ENCODE peak calls at places on chromosome 9, in six cellular contexts. One of them, this sample, is unnamed.

GRCh38 chr9:70438341-70438924 is 24.0 kb upstream of the KLF9 start:
- DNase-seq in fibroblast of mammary gland: peak
- DNase-seq in GM12865: no peak
- DNase-seq in suprapubic skin: no peak
- DNase-seq in CD8-positive, alpha-beta memory T cell: no peak
- DNase-seq in naive thymus-derived CD4-positive, alpha-beta T cell: no peak
- DNase-seq in this sample: no peak

GRCh38 chr9:129166962-129167557 is 11.0 kb downstream of the IER5L start:
- DNase-seq in fibroblast of mammary gland: peak
- DNase-seq in naive thymus-derived CD4-positive, alpha-beta T cell: no peak
- DNase-seq in CD8-positive, alpha-beta memory T cell: no peak
- DNase-seq in suprapubic skin: peak
- DNase-seq in GM12865: no peak
- DNase-seq in this sample: peak

GRCh38 chr9:71716138-71716909 is 52.0 kb downstream of the CEMIP2 start:
- DNase-seq in GM12865: no peak
- DNase-seq in naive thymus-derived CD4-positive, alpha-beta T cell: no peak
- DNase-seq in suprapubic skin: no peak
- DNase-seq in fibroblast of mammary gland: peak
- DNase-seq in CD8-positive, alpha-beta memory T cell: no peak
- DNase-seq in this sample: no peak

GRCh38 chr9:18194316-18194715 is 279.6 kb upstream of the ADAMTSL1 start:
- DNase-seq in fibroblast of mammary gland: no peak
- DNase-seq in suprapubic skin: no peak
- DNase-seq in CD8-positive, alpha-beta memory T cell: no peak
- DNase-seq in GM12865: no peak
- DNase-seq in naive thymus-derived CD4-positive, alpha-beta T cell: no peak
- DNase-seq in this sample: no peak

GRCh38 chr9:74122661-74123060 is 374.5 kb upstream of the RORB start:
- DNase-seq in suprapubic skin: no peak
- DNase-seq in naive thymus-derived CD4-positive, alpha-beta T cell: no peak
- DNase-seq in GM12865: no peak
- DNase-seq in CD8-positive, alpha-beta memory T cell: no peak
- DNase-seq in fibroblast of mammary gland: no peak
- DNase-seq in this sample: no peak

GRCh38 chr9:3238241-3238640 is 287.6 kb downstream of the RFX3 start:
- DNase-seq in CD8-positive, alpha-beta memory T cell: no peak
- DNase-seq in suprapubic skin: no peak
- DNase-seq in GM12865: no peak
- DNase-seq in fibroblast of mammary gland: peak
- DNase-seq in naive thymus-derived CD4-positive, alpha-beta T cell: no peak
- DNase-seq in this sample: no peak

GRCh38 chr9:20636883-20637440 is 14.7 kb upstream of the MLLT3 start:
- DNase-seq in fibroblast of mammary gland: no peak
- DNase-seq in naive thymus-derived CD4-positive, alpha-beta T cell: no peak
- DNase-seq in GM12865: no peak
- DNase-seq in CD8-positive, alpha-beta memory T cell: no peak
- DNase-seq in suprapubic skin: no peak
- DNase-seq in this sample: no peak

GRCh38 chr9:38641985-38642864 is 21.8 kb upstream of the ANKRD18A start:
- DNase-seq in CD8-positive, alpha-beta memory T cell: no peak
- DNase-seq in suprapubic skin: no peak
- DNase-seq in naive thymus-derived CD4-positive, alpha-beta T cell: no peak
- DNase-seq in GM12865: peak
- DNase-seq in fibroblast of mammary gland: peak
- DNase-seq in this sample: no peak

GRCh38 chr9:91202757-91203283 is 158.9 kb downstream of the AUH start:
- DNase-seq in suprapubic skin: no peak
- DNase-seq in naive thymus-derived CD4-positive, alpha-beta T cell: no peak
- DNase-seq in fibroblast of mammary gland: no peak
- DNase-seq in CD8-positive, alpha-beta memory T cell: no peak
- DNase-seq in GM12865: no peak
- DNase-seq in this sample: no peak

GRCh38 chr9:136982232-136983051 is at the start of gene LCNL1:
- DNase-seq in CD8-positive, alpha-beta memory T cell: no peak
- DNase-seq in GM12865: no peak
- DNase-seq in fibroblast of mammary gland: no peak
- DNase-seq in suprapubic skin: no peak
- DNase-seq in naive thymus-derived CD4-positive, alpha-beta T cell: no peak
- DNase-seq in this sample: no peak

GRCh38 chr9:137694236-137694959 is 75.6 kb downstream of the EHMT1 start:
- DNase-seq in suprapubic skin: no peak
- DNase-seq in CD8-positive, alpha-beta memory T cell: no peak
- DNase-seq in naive thymus-derived CD4-positive, alpha-beta T cell: no peak
- DNase-seq in fibroblast of mammary gland: no peak
- DNase-seq in GM12865: no peak
- DNase-seq in this sample: no peak

GRCh38 chr9:908806-909205 is 67.3 kb downstream of the DMRT1 start:
- DNase-seq in fibroblast of mammary gland: no peak
- DNase-seq in CD8-positive, alpha-beta memory T cell: no peak
- DNase-seq in suprapubic skin: no peak
- DNase-seq in naive thymus-derived CD4-positive, alpha-beta T cell: no peak
- DNase-seq in GM12865: no peak
- DNase-seq in this sample: no peak

GRCh38 chr9:84597131-84597530 is 72.4 kb upstream of the NTRK2 start:
- DNase-seq in CD8-positive, alpha-beta memory T cell: no peak
- DNase-seq in naive thymus-derived CD4-positive, alpha-beta T cell: no peak
- DNase-seq in GM12865: peak
- DNase-seq in fibroblast of mammary gland: no peak
- DNase-seq in suprapubic skin: no peak
- DNase-seq in this sample: no peak

GRCh38 chr9:128523199-128523925 is 18.8 kb downstream of the GLE1 start:
- DNase-seq in CD8-positive, alpha-beta memory T cell: no peak
- DNase-seq in naive thymus-derived CD4-positive, alpha-beta T cell: no peak
- DNase-seq in fibroblast of mammary gland: peak
- DNase-seq in GM12865: no peak
- DNase-seq in suprapubic skin: no peak
- DNase-seq in this sample: no peak

GRCh38 chr9:95268681-95269080 is 48.8 kb downstream of the FANCC start:
- DNase-seq in fibroblast of mammary gland: peak
- DNase-seq in naive thymus-derived CD4-positive, alpha-beta T cell: no peak
- DNase-seq in suprapubic skin: no peak
- DNase-seq in GM12865: peak
- DNase-seq in CD8-positive, alpha-beta memory T cell: no peak
- DNase-seq in this sample: no peak

GRCh38 chr9:127518091-127518856 is 67.0 kb downstream of the LRSAM1 start:
- DNase-seq in naive thymus-derived CD4-positive, alpha-beta T cell: no peak
- DNase-seq in suprapubic skin: no peak
- DNase-seq in fibroblast of mammary gland: no peak
- DNase-seq in GM12865: peak
- DNase-seq in CD8-positive, alpha-beta memory T cell: no peak
- DNase-seq in this sample: no peak

GRCh38 chr9:95087659-95088242 is 229.8 kb downstream of the FANCC start:
- DNase-seq in GM12865: peak
- DNase-seq in naive thymus-derived CD4-positive, alpha-beta T cell: no peak
- DNase-seq in suprapubic skin: no peak
- DNase-seq in fibroblast of mammary gland: no peak
- DNase-seq in CD8-positive, alpha-beta memory T cell: no peak
- DNase-seq in this sample: no peak

GRCh38 chr9:5446451-5447236 is 3.7 kb upstream of the CD274 start:
- DNase-seq in CD8-positive, alpha-beta memory T cell: no peak
- DNase-seq in suprapubic skin: no peak
- DNase-seq in fibroblast of mammary gland: no peak
- DNase-seq in GM12865: no peak
- DNase-seq in naive thymus-derived CD4-positive, alpha-beta T cell: no peak
- DNase-seq in this sample: no peak

GRCh38 chr9:13181652-13182051 is 97.8 kb downstream of the MPDZ start:
- DNase-seq in fibroblast of mammary gland: no peak
- DNase-seq in naive thymus-derived CD4-positive, alpha-beta T cell: no peak
- DNase-seq in GM12865: no peak
- DNase-seq in suprapubic skin: no peak
- DNase-seq in CD8-positive, alpha-beta memory T cell: no peak
- DNase-seq in this sample: no peak

GRCh38 chr9:91907387-91908292 is 42.4 kb downstream of the ROR2 start:
- DNase-seq in CD8-positive, alpha-beta memory T cell: no peak
- DNase-seq in naive thymus-derived CD4-positive, alpha-beta T cell: no peak
- DNase-seq in GM12865: no peak
- DNase-seq in suprapubic skin: no peak
- DNase-seq in fibroblast of mammary gland: no peak
- DNase-seq in this sample: peak

GRCh38 chr9:126723807-126724172 is 81.0 kb upstream of the ZBTB43 start:
- DNase-seq in suprapubic skin: no peak
- DNase-seq in naive thymus-derived CD4-positive, alpha-beta T cell: no peak
- DNase-seq in fibroblast of mammary gland: no peak
- DNase-seq in GM12865: peak
- DNase-seq in CD8-positive, alpha-beta memory T cell: no peak
- DNase-seq in this sample: no peak

GRCh38 chr9:2018162-2018643 is 3.1 kb downstream of the SMARCA2 start:
- DNase-seq in CD8-positive, alpha-beta memory T cell: no peak
- DNase-seq in GM12865: no peak
- DNase-seq in fibroblast of mammary gland: no peak
- DNase-seq in naive thymus-derived CD4-positive, alpha-beta T cell: peak
- DNase-seq in suprapubic skin: no peak
- DNase-seq in this sample: no peak

GRCh38 chr9:124259273-124260078 is 1.7 kb downstream of the NEK6 start:
- DNase-seq in GM12865: no peak
- DNase-seq in CD8-positive, alpha-beta memory T cell: peak
- DNase-seq in suprapubic skin: no peak
- DNase-seq in fibroblast of mammary gland: peak
- DNase-seq in naive thymus-derived CD4-positive, alpha-beta T cell: no peak
- DNase-seq in this sample: peak

GRCh38 chr9:124500796-124501611 is 6.2 kb downstream of the NR5A1 start:
- DNase-seq in suprapubic skin: no peak
- DNase-seq in CD8-positive, alpha-beta memory T cell: peak
- DNase-seq in fibroblast of mammary gland: peak
- DNase-seq in GM12865: no peak
- DNase-seq in naive thymus-derived CD4-positive, alpha-beta T cell: no peak
- DNase-seq in this sample: no peak

GRCh38 chr9:11144750-11145149 is 531.9 kb upstream of the PTPRD start:
- DNase-seq in CD8-positive, alpha-beta memory T cell: no peak
- DNase-seq in suprapubic skin: no peak
- DNase-seq in naive thymus-derived CD4-positive, alpha-beta T cell: no peak
- DNase-seq in GM12865: no peak
- DNase-seq in fibroblast of mammary gland: no peak
- DNase-seq in this sample: no peak

GRCh38 chr9:88476491-88477271 is 58.3 kb upstream of the NXNL2 start:
- DNase-seq in CD8-positive, alpha-beta memory T cell: no peak
- DNase-seq in GM12865: no peak
- DNase-seq in suprapubic skin: no peak
- DNase-seq in fibroblast of mammary gland: peak
- DNase-seq in naive thymus-derived CD4-positive, alpha-beta T cell: no peak
- DNase-seq in this sample: no peak

GRCh38 chr9:134391319-134392231 is 65.3 kb downstream of the RXRA start:
- DNase-seq in naive thymus-derived CD4-positive, alpha-beta T cell: peak
- DNase-seq in suprapubic skin: no peak
- DNase-seq in CD8-positive, alpha-beta memory T cell: peak
- DNase-seq in fibroblast of mammary gland: no peak
- DNase-seq in GM12865: peak
- DNase-seq in this sample: no peak

GRCh38 chr9:125538092-125538473 is 168.9 kb downstream of the MAPKAP1 start:
- DNase-seq in GM12865: no peak
- DNase-seq in naive thymus-derived CD4-positive, alpha-beta T cell: no peak
- DNase-seq in fibroblast of mammary gland: peak
- DNase-seq in suprapubic skin: no peak
- DNase-seq in CD8-positive, alpha-beta memory T cell: no peak
- DNase-seq in this sample: peak

GRCh38 chr9:99115947-99116543 is 11.1 kb downstream of the TGFBR1 start:
- DNase-seq in suprapubic skin: no peak
- DNase-seq in CD8-positive, alpha-beta memory T cell: no peak
- DNase-seq in naive thymus-derived CD4-positive, alpha-beta T cell: no peak
- DNase-seq in fibroblast of mammary gland: no peak
- DNase-seq in GM12865: no peak
- DNase-seq in this sample: no peak

GRCh38 chr9:88243736-88244135 is 105.5 kb upstream of the SPATA31C2 start:
- DNase-seq in GM12865: no peak
- DNase-seq in suprapubic skin: no peak
- DNase-seq in fibroblast of mammary gland: no peak
- DNase-seq in naive thymus-derived CD4-positive, alpha-beta T cell: no peak
- DNase-seq in CD8-positive, alpha-beta memory T cell: no peak
- DNase-seq in this sample: no peak

DNA sequence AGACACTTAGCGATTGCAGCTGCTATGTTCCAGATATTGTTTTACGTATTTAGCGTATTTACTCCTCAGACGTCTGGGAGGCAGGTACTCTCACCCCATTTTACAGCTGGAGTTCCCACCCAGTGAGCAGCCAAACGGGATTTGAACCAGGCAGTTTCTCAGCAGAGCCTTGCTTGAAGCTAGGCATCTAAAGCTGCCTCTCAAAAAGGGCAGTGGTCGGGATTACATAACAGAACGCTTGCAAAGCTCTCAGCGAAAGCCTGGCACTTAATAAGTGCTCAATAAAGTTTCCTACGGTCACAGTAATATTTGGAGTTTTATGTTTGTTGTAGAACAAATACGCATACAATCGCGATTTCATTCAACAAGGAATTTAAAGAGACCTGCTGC is 302 bp upstream of the BSPRY start:
- DNase-seq in fibroblast of mammary gland: no peak
- DNase-seq in naive thymus-derived CD4-positive, alpha-beta T cell: no peak
- DNase-seq in CD8-positive, alpha-beta memory T cell: no peak
- DNase-seq in GM12865: no peak
- DNase-seq in suprapubic skin: no peak
- DNase-seq in this sample: no peak
- H3K4me3 ChIP-seq in fibroblast of mammary gland: no peak
- H3K4me3 ChIP-seq in naive thymus-derived CD4-positive, alpha-beta T cell: peak
- H3K4me3 ChIP-seq in CD8-positive, alpha-beta memory T cell: no peak
- H3K4me3 ChIP-seq in GM12865: no peak
- H3K4me3 ChIP-seq in suprapubic skin: peak
- H3K4me3 ChIP-seq in this sample: peak

GRCh38 chr9:130834371-130835311 is at the start of gene ABL1:
- DNase-seq in CD8-positive, alpha-beta memory T cell: peak
- DNase-seq in suprapubic skin: peak
- DNase-seq in fibroblast of mammary gland: peak
- DNase-seq in naive thymus-derived CD4-positive, alpha-beta T cell: peak
- DNase-seq in GM12865: peak
- DNase-seq in this sample: peak
- H3K4me3 ChIP-seq in CD8-positive, alpha-beta memory T cell: peak
- H3K4me3 ChIP-seq in suprapubic skin: peak
- H3K4me3 ChIP-seq in fibroblast of mammary gland: peak
- H3K4me3 ChIP-seq in naive thymus-derived CD4-positive, alpha-beta T cell: peak
- H3K4me3 ChIP-seq in GM12865: peak
- H3K4me3 ChIP-seq in this sample: peak

GRCh38 chr9:121298689-121299112 is 30.7 kb downstream of the GSN start:
- DNase-seq in GM12865: no peak
- DNase-seq in suprapubic skin: peak
- DNase-seq in CD8-positive, alpha-beta memory T cell: no peak
- DNase-seq in fibroblast of mammary gland: peak
- DNase-seq in naive thymus-derived CD4-positive, alpha-beta T cell: no peak
- DNase-seq in this sample: peak
- H3K4me3 ChIP-seq in GM12865: no peak
- H3K4me3 ChIP-seq in suprapubic skin: peak
- H3K4me3 ChIP-seq in CD8-positive, alpha-beta memory T cell: no peak
- H3K4me3 ChIP-seq in fibroblast of mammary gland: no peak
- H3K4me3 ChIP-seq in naive thymus-derived CD4-positive, alpha-beta T cell: no peak
- H3K4me3 ChIP-seq in this sample: no peak

DNA sequence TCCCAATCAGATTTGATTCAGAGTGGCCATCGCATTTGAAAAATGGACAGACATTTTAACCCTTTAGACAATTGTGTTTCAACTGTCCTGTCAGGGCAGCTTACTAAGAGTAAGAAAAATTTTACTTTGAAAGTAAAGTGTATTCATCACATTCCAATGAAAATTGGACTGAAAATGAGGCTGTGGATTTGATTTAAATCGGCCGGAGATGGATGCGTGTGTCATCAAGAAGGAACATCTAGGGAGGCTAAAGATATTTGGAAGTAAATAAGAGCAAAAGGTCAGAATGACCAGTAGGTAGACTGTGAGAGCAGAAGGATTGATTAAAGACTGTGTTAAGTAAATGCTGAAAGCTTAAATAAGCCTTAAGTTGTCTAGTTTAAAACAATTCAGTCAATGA is 1.5 kb downstream of the ZCCHC7 start:
- DNase-seq in suprapubic skin: no peak
- DNase-seq in naive thymus-derived CD4-positive, alpha-beta T cell: no peak
- DNase-seq in CD8-positive, alpha-beta memory T cell: no peak
- DNase-seq in fibroblast of mammary gland: peak
- DNase-seq in GM12865: no peak
- DNase-seq in this sample: no peak
- H3K4me3 ChIP-seq in suprapubic skin: peak
- H3K4me3 ChIP-seq in naive thymus-derived CD4-positive, alpha-beta T cell: peak
- H3K4me3 ChIP-seq in CD8-positive, alpha-beta memory T cell: peak
- H3K4me3 ChIP-seq in fibroblast of mammary gland: peak
- H3K4me3 ChIP-seq in GM12865: peak
- H3K4me3 ChIP-seq in this sample: no peak

This sample was measured in lower leg skin.